ENCODE peak calls at places on chromosomes 13 and 19, in six cellular contexts. M, I, Y, T, F and V are unnamed samples.

GRCh38 chr19:20235156-20235555 is 68.1 kb downstream of the ZNF486 start:
- DNase-seq in Y (no peak), T (no peak), I (no peak), M (no peak), F (no peak), V (no peak)

GRCh38 chr19:11382898-11383705 is 1.0 kb downstream of the EPOR start:
- DNase-seq in I (peak), F (no peak), T (peak), Y (peak), M (no peak), V (no peak)

GRCh38 chr19:44818470-44818856 is 9.6 kb downstream of the BCAM start:
- DNase-seq in T (no peak), F (no peak), M (no peak), I (no peak), Y (no peak), V (no peak)

GRCh38 chr19:18470153-18470552 is 32.2 kb upstream of the ISYNA1 start:
- DNase-seq in Y (peak), I (no peak), F (no peak), M (no peak), T (peak), V (peak)

GRCh38 chr19:48183356-48183755 is 12.9 kb downstream of the ZSWIM9 start:
- DNase-seq in Y (no peak), M (no peak), T (no peak), F (no peak), I (no peak), V (no peak)

GRCh38 chr19:49153167-49153809 is 1.9 kb downstream of the HRC start:
- DNase-seq in T (no peak), Y (no peak), F (no peak), M (no peak), I (no peak), V (no peak)

GRCh38 chr13:48976677-48977625 is 1.2 kb downstream of the FNDC3A start:
- DNase-seq in Y (no peak), I (no peak), T (peak), M (no peak), F (no peak), V (no peak)

GRCh38 chr13:30739646-30740642 is 4.6 kb downstream of the ALOX5AP start:
- DNase-seq in I (peak), F (peak), T (no peak), M (no peak), Y (no peak), V (no peak)

GRCh38 chr13:64529874-64530485 is 2700.2 kb downstream of the PCDH9 start:
- DNase-seq in F (no peak), I (no peak), T (peak), M (peak), Y (peak), V (peak)

GRCh38 chr19:33298146-33298911 is 4.0 kb downstream of the CEBPA start:
- DNase-seq in M (no peak), T (no peak), F (no peak), I (peak), Y (no peak), V (no peak)
- TF ChIP-seq POLR2AphosphoS5 in M (no peak), T (no peak), F (no peak), I (no peak), Y (no peak), V (no peak)

GRCh38 chr13:111393221-111393790 is 72.9 kb downstream of the TEX29 start:
- DNase-seq in M (no peak), I (no peak), Y (no peak), T (no peak), F (no peak), V (no peak)

GRCh38 chr13:111397202-111397880 is 76.9 kb downstream of the TEX29 start:
- DNase-seq in T (no peak), M (no peak), F (no peak), I (no peak), Y (no peak), V (no peak)

GRCh38 chr13:111395511-111396393 is 75.3 kb downstream of the TEX29 start:
- DNase-seq in Y (no peak), I (no peak), M (no peak), F (no peak), T (no peak), V (no peak)

GRCh38 chr13:111396457-111396856 is 76.0 kb downstream of the TEX29 start:
- DNase-seq in M (no peak), I (no peak), T (no peak), Y (no peak), F (no peak), V (no peak)

GRCh38 chr13:111394211-111394922 is 73.9 kb downstream of the TEX29 start:
- DNase-seq in T (no peak), Y (no peak), I (no peak), F (no peak), M (no peak), V (no peak)
- TF ChIP-seq POLR2A in T (no peak), Y (no peak), I (no peak), F (no peak), M (no peak), V (no peak)

GRCh38 chr13:76879211-76879875 is 6.9 kb downstream of the KCTD12 start:
- DNase-seq in M (no peak), T (no peak), Y (no peak), I (peak), F (peak), V (peak)
- TF ChIP-seq TAF1 in M (no peak), T (no peak), Y (no peak), I (no peak), F (no peak), V (no peak)

GRCh38 chr13:39765801-39766463 is 110.5 kb downstream of the COG6 start:
- DNase-seq in F (no peak), T (no peak), M (no peak), I (no peak), Y (no peak), V (no peak)

GRCh38 chr13:39767791-39768564 is 112.5 kb downstream of the COG6 start:
- DNase-seq in I (no peak), Y (no peak), F (no peak), M (no peak), T (no peak), V (no peak)

GRCh38 chr13:39768962-39769361 is 113.5 kb downstream of the COG6 start:
- DNase-seq in F (no peak), M (no peak), Y (no peak), T (no peak), I (no peak), V (no peak)

GRCh38 chr13:39770514-39770913 is 115.1 kb downstream of the COG6 start:
- DNase-seq in I (no peak), Y (no peak), F (no peak), M (no peak), T (no peak), V (no peak)

GRCh38 chr13:39766464-39767167 is 111.2 kb downstream of the COG6 start:
- DNase-seq in T (no peak), F (no peak), Y (no peak), I (no peak), M (no peak), V (no peak)
- TF ChIP-seq POLR2AphosphoS5 in T (no peak), F (no peak), Y (no peak), I (no peak), M (no peak), V (no peak)

DNA sequence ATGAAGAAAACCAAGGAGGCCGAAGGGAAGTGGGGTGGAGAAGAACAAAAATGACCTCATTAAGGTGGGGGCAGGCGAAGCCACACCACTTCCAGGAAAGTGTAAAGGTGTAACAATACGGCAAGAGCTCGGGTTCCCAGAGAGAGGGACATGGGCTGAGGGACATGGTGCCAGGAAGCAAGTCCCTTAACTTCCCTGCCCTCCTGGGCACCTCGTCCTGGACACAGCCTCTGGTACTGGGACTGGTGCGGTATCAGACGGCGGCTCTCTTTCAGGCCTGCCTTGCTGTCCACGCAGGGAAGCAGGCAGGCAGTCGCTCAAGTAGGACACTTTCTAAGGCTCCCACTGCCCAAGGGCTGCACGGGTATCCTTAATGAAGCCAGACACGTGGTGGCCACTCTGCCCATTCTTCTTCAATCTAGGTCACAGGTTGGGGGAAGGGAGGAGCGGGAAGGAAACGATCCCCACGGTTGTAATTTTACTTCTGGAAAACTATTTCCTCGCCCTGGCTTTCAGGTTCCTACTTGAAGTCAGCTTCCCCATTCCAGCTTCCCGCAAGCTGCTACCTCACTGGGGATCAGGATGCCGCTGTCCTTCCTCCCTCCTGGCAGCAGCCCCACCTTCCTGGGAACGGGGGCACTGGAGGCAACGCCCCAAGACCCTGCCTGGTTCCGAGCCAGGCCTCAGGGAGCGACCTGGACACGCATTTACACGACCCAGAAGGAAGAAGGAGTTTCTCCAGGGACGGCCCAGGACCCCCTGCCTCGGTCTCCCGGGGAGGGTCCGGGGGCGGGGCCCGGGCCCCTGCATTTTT is 1.2 kb downstream of the AP3D1 start:
- DNase-seq in Y (peak), I (no peak), F (no peak), M (no peak), T (no peak), V (no peak)
- TF ChIP-seq POLR2A in Y (peak), I (no peak), F (peak), M (no peak), T (no peak), V (no peak)